ENCODE peak calls at places on chromosomes 2 and 18, in five cellular contexts. N is effector memory CD8-positive, alpha-beta T cell; K is AG20443; A is ureter; V is left ventricle myocardium inferior. Y is an unnamed sample.
A peak's percentile ranks its signal among the peaks of the same experiment; 100 is the strongest.

GRCh38 chr18:40407913-40408312 is 1547.1 kb upstream of the PIK3C3 start:
- DNase-seq in N (no peak), K (no peak), A (no peak), V (no peak), Y (no peak)

GRCh38 chr2:111676423-111676822 is 207.6 kb downstream of the ANAPC1 start:
- DNase-seq in N (no peak), K (no peak), A (no peak), V (no peak), Y (no peak)

GRCh38 chr18:63365909-63366269 is 1.1 kb downstream of the KDSR start:
- DNase-seq in N (peak; percentile 0), K (peak; percentile 28), A (no peak), V (no peak), Y (no peak)

GRCh38 chr2:176132397-176133086 is 3.0 kb downstream of the HOXD8 start:
- DNase-seq in N (no peak), K (peak; percentile 49), A (peak; percentile 43), V (no peak), Y (no peak)

GRCh38 chr18:69628774-69629359 is 228.2 kb downstream of the DOK6 start:
- DNase-seq in N (no peak), K (no peak), A (no peak), V (no peak), Y (no peak)

GRCh38 chr18:3046216-3046808 is 33.4 kb upstream of the LPIN2 start:
- DNase-seq in N (no peak), K (no peak), A (no peak), V (no peak), Y (no peak)

GRCh38 chr2:27921880-27922589 is 31.5 kb downstream of the BABAM2 start:
- DNase-seq in N (no peak), K (no peak), A (no peak), V (no peak), Y (no peak)

GRCh38 chr2:26407517-26407916 is 5.8 kb downstream of the DRC1 start:
- DNase-seq in N (no peak), K (no peak), A (no peak), V (no peak), Y (no peak)

GRCh38 chr2:174003635-174004310 is 38.6 kb upstream of the SP3 start:
- DNase-seq in N (no peak), K (no peak), A (no peak), V (no peak), Y (no peak)

GRCh38 chr2:16413947-16414346 is 251.7 kb downstream of the CYRIA start:
- DNase-seq in N (no peak), K (no peak), A (no peak), V (no peak), Y (no peak)

GRCh38 chr2:160351978-160352377 is 141.6 kb downstream of the RBMS1 start:
- DNase-seq in N (no peak), K (peak; percentile 39), A (no peak), V (no peak), Y (peak; percentile 87)

GRCh38 chr2:1721706-1722483 is 22.4 kb downstream of the PXDN start:
- DNase-seq in N (no peak), K (peak; percentile 86), A (peak; percentile 17), V (no peak), Y (peak; percentile 54)

GRCh38 chr2:146604521-146604920 is 1240.3 kb upstream of the ACVR2A start:
- DNase-seq in N (no peak), K (no peak), A (no peak), V (no peak), Y (no peak)

GRCh38 chr2:230018153-230018552 is 50.6 kb downstream of the SLC16A14 start:
- DNase-seq in N (no peak), K (no peak), A (no peak), V (no peak), Y (peak; percentile 52)

Y was measured in HT1080.